ENCODE peak calls at places on chromosomes 12 and 14, in eight cellular contexts. W, U, H, I, D, S, X and V are unnamed samples.

GRCh38 chr14:91114079-91115065 is 499 bp downstream of the DGLUCY start:
- DNase-seq in W (peak), U (peak), H (no peak), I (peak), D (peak), S (peak), X (peak), V (peak)

GRCh38 chr12:53062977-53063707 is 13.3 kb downstream of the TNS2 start:
- DNase-seq in W (no peak), U (no peak), H (no peak), I (no peak), D (no peak), S (no peak), X (no peak), V (no peak)

GRCh38 chr14:73251516-73252215 is 14.4 kb downstream of the PAPLN start:
- DNase-seq in W (no peak), U (no peak), H (no peak), I (no peak), D (no peak), S (no peak), X (no peak), V (no peak)

GRCh38 chr12:89234324-89235114 is 117.8 kb downstream of the DUSP6 start:
- DNase-seq in W (no peak), U (no peak), H (no peak), I (no peak), D (no peak), S (no peak), X (no peak), V (no peak)

GRCh38 chr14:20548414-20549158 is 12.3 kb downstream of the RNASE9 start:
- DNase-seq in W (no peak), U (no peak), H (no peak), I (no peak), D (no peak), S (no peak), X (no peak), V (no peak)

GRCh38 chr14:104388011-104388521 is 191.5 kb upstream of the C14orf180 start:
- DNase-seq in W (no peak), U (no peak), H (no peak), I (no peak), D (no peak), S (no peak), X (no peak), V (no peak)

GRCh38 chr12:46303039-46303666 is 34.3 kb upstream of the SLC38A1 start:
- DNase-seq in W (no peak), U (peak), H (no peak), I (peak), D (peak), S (peak), X (peak), V (peak)

GRCh38 chr14:96253140-96253539 is 2.9 kb upstream of the BDKRB1 start:
- DNase-seq in W (no peak), U (no peak), H (no peak), I (peak), D (peak), S (no peak), X (no peak), V (peak)

GRCh38 chr12:92244036-92244435 is 98.4 kb upstream of the BTG1 start:
- DNase-seq in W (no peak), U (no peak), H (no peak), I (no peak), D (no peak), S (no peak), X (no peak), V (no peak)

GRCh38 chr12:118336123-118336522 is 36.6 kb downstream of the TAOK3 start:
- DNase-seq in W (no peak), U (no peak), H (no peak), I (no peak), D (no peak), S (no peak), X (no peak), V (no peak)

GRCh38 chr14:64234877-64235651 is 59.1 kb downstream of the ESR2 start:
- DNase-seq in W (no peak), U (peak), H (no peak), I (no peak), D (peak), S (no peak), X (no peak), V (peak)